ENCODE peak calls at places on chromosomes 11 and 22, in five cellular contexts. T is nucleus accumbens; X is effector memory CD4-positive, alpha-beta T cell; D is effector CD4-positive, alpha-beta T cell; F is neuronal stem cell. Y is an unnamed sample.

GRCh38 chr11:112025682-112026081 is 474 bp downstream of the DLAT start:
- DNase-seq in T (peak), X (no peak), D (no peak), F (no peak), Y (no peak)

GRCh38 chr11:125345706-125346561 is 150.1 kb downstream of the FEZ1 start:
- DNase-seq in T (peak), X (no peak), D (peak), F (peak), Y (peak)

GRCh38 chr22:41862530-41863266 is 29.8 kb downstream of the SREBF2 start:
- DNase-seq in T (no peak), X (no peak), D (no peak), F (no peak), Y (no peak)

GRCh38 chr11:104094576-104094975 is 58.1 kb downstream of the DDI1 start:
- DNase-seq in T (no peak), X (no peak), D (no peak), F (no peak), Y (peak)

GRCh38 chr22:29041408-29041807 is 20.2 kb downstream of the C22orf31 start:
- DNase-seq in T (no peak), X (no peak), D (no peak), F (no peak), Y (peak)

GRCh38 chr11:84129961-84130576 is 843.9 kb upstream of the CCDC90B start:
- DNase-seq in T (no peak), X (no peak), D (no peak), F (no peak), Y (no peak)

GRCh38 chr11:68843703-68844312 is 2.1 kb upstream of the CPT1A start:
- DNase-seq in T (no peak), X (peak), D (peak), F (no peak), Y (no peak)

GRCh38 chr11:114054830-114055229 is 4.7 kb upstream of the ZBTB16 start:
- DNase-seq in T (no peak), X (no peak), D (no peak), F (no peak), Y (no peak)

GRCh38 chr11:121249039-121249663 is 43.4 kb upstream of the SC5D start:
- DNase-seq in T (no peak), X (no peak), D (no peak), F (peak), Y (peak)

GRCh38 chr22:31080848-31081649 is at the start of gene SMTN:
- DNase-seq in T (peak), X (peak), D (peak), F (peak), Y (peak)

GRCh38 chr22:43154887-43155536 is 3.7 kb downstream of the TSPO start:
- DNase-seq in T (peak), X (no peak), D (no peak), F (no peak), Y (no peak)